ENCODE peak calls at places on chromosomes 16 and 17, in six cellular contexts. S, H, N, G, Z and I are unnamed samples.

GRCh38 chr17:81234940-81235821 is 3.7 kb downstream of the TEPSIN start:
- DNase-seq in H (no peak), S (no peak), Z (no peak), G (no peak), N (no peak), I (no peak)

GRCh38 chr16:57970319-57970718 is 609 bp downstream of the CNGB1 start:
- DNase-seq in H (no peak), N (no peak), S (no peak), G (no peak), Z (no peak), I (no peak)

GRCh38 chr17:41131979-41132378 is 8.0 kb upstream of the KRTAP4-12 start:
- DNase-seq in G (no peak), S (no peak), H (no peak), N (no peak), Z (no peak), I (no peak)

GRCh38 chr17:29246638-29247037 is at the start of gene CRYBA1:
- DNase-seq in H (no peak), G (no peak), S (no peak), N (no peak), Z (no peak), I (no peak)

GRCh38 chr16:85838381-85838780 is 38.9 kb downstream of the COX4I1 start:
- DNase-seq in Z (no peak), H (no peak), S (no peak), G (no peak), N (no peak), I (no peak)

GRCh38 chr16:2609827-2610470 is 72.1 kb downstream of the PDPK1 start:
- DNase-seq in H (peak), S (no peak), G (no peak), N (no peak), Z (no peak), I (no peak)

GRCh38 chr17:28405632-28406477 is at the start of gene SLC46A1:
- DNase-seq in Z (peak), N (peak), G (peak), H (peak), S (peak), I (no peak)

GRCh38 chr16:56997264-56997663 is 7.9 kb downstream of the NLRC5 start:
- DNase-seq in S (no peak), H (no peak), Z (no peak), G (no peak), N (no peak), I (no peak)

GRCh38 chr17:27783951-27784350 is 16.4 kb downstream of the NOS2 start:
- DNase-seq in H (no peak), N (no peak), G (no peak), S (no peak), Z (no peak), I (no peak)

GRCh38 chr17:63185420-63185819 is 219.4 kb downstream of the TANC2 start:
- DNase-seq in S (no peak), H (no peak), N (no peak), G (no peak), Z (no peak), I (no peak)

GRCh38 chr17:40097931-40098845 is 2.2 kb downstream of the NR1D1 start:
- DNase-seq in S (no peak), G (no peak), N (no peak), Z (no peak), H (no peak), I (no peak)
- H3K27ac ChIP-seq in S (peak), G (peak), N (peak), Z (peak), H (peak), I (peak)

DNA sequence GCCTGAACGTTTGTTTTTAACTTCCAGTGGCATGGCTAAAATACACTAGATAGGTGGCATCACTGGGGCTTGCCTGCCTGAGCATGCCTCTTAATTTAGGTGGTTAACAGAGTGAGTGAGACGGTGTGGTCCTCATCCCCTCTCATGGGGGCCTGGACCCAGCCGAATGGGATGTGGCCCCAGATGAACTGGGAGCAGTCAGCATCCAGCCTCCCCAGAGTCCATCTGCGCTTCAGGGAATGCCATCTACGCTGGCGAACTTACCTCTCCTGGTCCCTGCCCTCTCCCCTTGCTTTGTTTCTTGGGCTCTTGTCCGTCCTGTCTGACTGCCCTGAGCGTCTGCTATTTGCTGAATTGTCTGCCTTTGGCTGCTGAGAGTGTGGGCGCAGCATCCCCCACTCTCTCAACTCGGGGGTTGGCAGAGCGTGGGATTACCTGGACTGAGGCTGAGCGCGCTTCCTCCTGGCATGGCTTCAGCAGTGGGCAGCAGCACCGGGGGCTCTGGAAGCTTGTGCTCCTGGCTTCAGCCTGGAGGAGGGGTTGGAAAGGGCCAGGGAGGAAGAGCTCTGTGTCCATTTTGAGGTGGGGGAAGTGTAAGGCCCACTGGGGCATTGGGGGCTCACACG is 2.1 kb downstream of the RAB40C start:
- DNase-seq in N (no peak), H (no peak), S (no peak), G (no peak), Z (no peak), I (no peak)
- H3K27ac ChIP-seq in N (no peak), H (peak), S (no peak), G (no peak), Z (peak), I (no peak)

GRCh38 chr17:1561420-1562177 is 993 bp downstream of the PITPNA start:
- DNase-seq in Z (no peak), G (peak), H (no peak), N (peak), S (peak), I (no peak)
- H3K27ac ChIP-seq in Z (peak), G (peak), H (peak), N (peak), S (no peak), I (no peak)

GRCh38 chr17:32546031-32546444 is 59.2 kb downstream of the CDK5R1 start:
- DNase-seq in S (peak), G (no peak), N (no peak), Z (peak), H (peak), I (no peak)
- H3K27ac ChIP-seq in S (peak), G (no peak), N (no peak), Z (peak), H (peak), I (no peak)

GRCh38 chr17:39737331-39737760 is 392 bp upstream of the GRB7 start:
- DNase-seq in S (peak), Z (no peak), H (no peak), N (no peak), G (no peak), I (no peak)

GRCh38 chr17:39737761-39738567 is at the start of gene GRB7:
- DNase-seq in H (no peak), S (peak), Z (no peak), N (no peak), G (peak), I (no peak)

GRCh38 chr17:39735882-39736281 is 1.9 kb upstream of the GRB7 start:
- DNase-seq in H (no peak), N (no peak), G (no peak), S (no peak), Z (no peak), I (no peak)

GRCh38 chr17:39738568-39738901 is 797 bp downstream of the GRB7 start:
- DNase-seq in G (no peak), H (no peak), Z (no peak), S (no peak), N (peak), I (no peak)

GRCh38 chr17:39736319-39737165 is 1.2 kb upstream of the GRB7 start:
- DNase-seq in Z (no peak), H (no peak), S (no peak), G (no peak), N (no peak), I (no peak)
- H3K27ac ChIP-seq in Z (no peak), H (no peak), S (no peak), G (no peak), N (no peak), I (no peak)

GRCh38 chr16:22030087-22030812 is 22.3 kb downstream of the MOSMO start:
- DNase-seq in S (no peak), G (no peak), H (no peak), Z (no peak), N (no peak), I (no peak)

GRCh38 chr16:22023505-22023904 is 15.6 kb downstream of the MOSMO start:
- DNase-seq in H (no peak), Z (no peak), S (no peak), N (no peak), G (no peak), I (no peak)

GRCh38 chr16:22031483-22032083 is 23.7 kb downstream of the MOSMO start:
- DNase-seq in S (no peak), G (no peak), N (no peak), H (no peak), Z (no peak), I (no peak)

GRCh38 chr16:22029632-22030031 is 21.7 kb downstream of the MOSMO start:
- DNase-seq in S (no peak), N (no peak), G (no peak), H (no peak), Z (no peak), I (no peak)

GRCh38 chr16:22027633-22028032 is 19.7 kb downstream of the MOSMO start:
- DNase-seq in S (no peak), G (no peak), Z (no peak), N (no peak), H (no peak), I (no peak)
- H3K27ac ChIP-seq in S (no peak), G (no peak), Z (no peak), N (no peak), H (no peak), I (no peak)

GRCh38 chr17:73166731-73167581 is 2.1 kb downstream of the SSTR2 start:
- DNase-seq in Z (no peak), H (no peak), G (no peak), S (no peak), N (no peak), I (no peak)
- H3K27ac ChIP-seq in Z (no peak), H (peak), G (no peak), S (no peak), N (no peak), I (no peak)

GRCh38 chr17:948284-948852 is 31.2 kb downstream of the NXN start:
- DNase-seq in H (no peak), G (no peak), N (no peak), S (no peak), Z (no peak), I (no peak)

GRCh38 chr17:946510-947236 is 32.9 kb downstream of the NXN start:
- DNase-seq in G (no peak), H (no peak), Z (no peak), N (no peak), S (no peak), I (no peak)

GRCh38 chr17:949623-950338 is 29.8 kb downstream of the NXN start:
- DNase-seq in Z (no peak), G (no peak), S (no peak), N (no peak), H (no peak), I (no peak)

GRCh38 chr17:945672-946071 is 33.9 kb downstream of the NXN start:
- DNase-seq in N (no peak), S (no peak), H (no peak), G (no peak), Z (no peak), I (no peak)

DNA sequence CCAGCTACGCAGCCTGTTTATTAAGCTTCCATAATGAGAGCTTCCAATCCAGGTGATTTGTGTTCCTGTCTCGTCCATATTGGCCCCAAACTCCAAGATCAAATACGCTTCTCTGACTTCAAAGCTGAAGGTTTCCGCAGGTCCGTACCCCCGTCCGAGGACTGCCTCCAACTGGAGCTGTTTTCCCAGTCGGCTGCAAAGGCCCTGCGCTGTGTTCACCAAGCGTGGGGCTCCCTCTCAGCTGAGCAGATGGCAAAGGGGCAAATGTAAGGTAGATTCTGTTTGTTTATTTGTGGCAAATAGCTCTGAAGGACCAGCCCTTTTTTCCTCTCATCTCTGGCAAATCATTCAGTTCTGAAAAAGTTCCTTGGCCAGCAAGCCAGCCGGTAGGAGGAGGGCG is 35.3 kb downstream of the NXN start:
- DNase-seq in G (no peak), Z (no peak), S (no peak), H (no peak), N (no peak), I (no peak)
- H3K27ac ChIP-seq in G (peak), Z (no peak), S (no peak), H (peak), N (no peak), I (no peak)

GRCh38 chr17:39553326-39553945 is 54.3 kb downstream of the NEUROD2 start:
- DNase-seq in G (no peak), S (no peak), H (no peak), Z (no peak), N (no peak), I (no peak)
- H3K27ac ChIP-seq in G (no peak), S (no peak), H (no peak), Z (no peak), N (no peak), I (peak)

DNA sequence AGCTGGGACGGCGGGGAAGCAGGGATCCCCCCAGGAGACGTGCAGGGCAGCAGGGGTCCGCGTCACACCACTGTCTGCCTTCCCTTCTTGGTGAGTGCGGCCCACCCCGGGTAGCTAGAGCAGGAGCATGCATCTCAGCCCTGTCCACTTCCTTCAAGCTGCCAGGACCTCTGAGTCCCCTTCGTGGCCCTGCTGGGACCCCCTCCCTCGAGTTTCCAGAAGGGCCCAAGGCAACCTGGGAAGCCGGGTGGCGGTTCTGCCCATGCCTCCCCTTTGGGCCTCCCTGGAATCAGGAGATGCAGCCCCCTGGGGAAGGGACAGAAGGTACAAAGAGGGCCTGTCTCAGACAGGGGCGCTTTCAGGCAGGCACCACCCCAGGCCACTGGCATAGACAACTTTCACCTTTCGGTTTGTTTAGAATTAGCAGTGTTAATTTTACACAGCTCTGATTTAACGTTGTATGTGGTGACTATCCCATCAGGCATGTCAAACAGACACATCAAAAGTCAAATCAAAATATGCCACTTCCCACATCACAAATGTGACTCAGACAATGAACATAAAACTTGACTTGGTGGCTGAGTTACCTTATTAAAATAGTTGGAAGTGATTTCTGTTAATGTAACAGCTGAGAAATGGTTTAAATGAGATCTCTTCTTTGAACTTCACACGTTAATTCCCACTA is 94.5 kb upstream of the METRNL start:
- DNase-seq in N (no peak), S (peak), Z (no peak), G (no peak), H (no peak), I (no peak)
- H3K27ac ChIP-seq in N (no peak), S (no peak), Z (no peak), G (no peak), H (no peak), I (no peak)